ENCODE peak calls at places on chromosomes 3 and 15, in six cellular contexts. G is pancreas, Y is SJSA1, C is HCT116, F is tibial artery, W is small intestine. P is an unnamed sample. For H3K4me1, the result is how much of the 10 kb centered on the place peaks cover.

GRCh38 chr3:156230291-156230900 is 110.0 kb downstream of the KCNAB1 start:
- DNase-seq in F (no peak), W (no peak), C (no peak), Y (peak), G (no peak), P (no peak)

GRCh38 chr3:22245122-22245521 is 494.1 kb upstream of the ZNF385D start:
- DNase-seq in F (no peak), W (no peak), G (no peak), C (no peak), Y (no peak), P (no peak)

GRCh38 chr3:9036327-9037112 is 73.2 kb upstream of the RAD18 start:
- DNase-seq in W (no peak), G (no peak), Y (peak), C (no peak), F (peak), P (no peak)

GRCh38 chr3:62873672-62874397 is 1.4 kb downstream of the CADPS start:
- DNase-seq in C (no peak), Y (no peak), F (no peak), G (peak), W (peak), P (peak)

GRCh38 chr3:40178012-40178594 is 131.4 kb upstream of the EIF1B start:
- DNase-seq in G (no peak), F (no peak), C (no peak), W (no peak), Y (no peak), P (no peak)

GRCh38 chr3:63386568-63386967 is 108.5 kb downstream of the SYNPR start:
- DNase-seq in C (no peak), W (no peak), F (no peak), Y (no peak), G (no peak), P (no peak)

GRCh38 chr3:121821421-121822199 is 13.2 kb downstream of the IQCB1 start:
- DNase-seq in F (no peak), Y (no peak), W (no peak), C (no peak), G (no peak), P (no peak)

GRCh38 chr15:66648588-66648987 is 53.4 kb upstream of the SMAD6 start:
- DNase-seq in F (no peak), C (no peak), G (no peak), Y (no peak), W (no peak), P (no peak)

GRCh38 chr15:43939070-43939469 is 112.3 kb downstream of the WDR76 start:
- DNase-seq in W (peak), G (no peak), F (no peak), C (peak), Y (peak), P (no peak)

GRCh38 chr15:87682527-87682926 is 574.0 kb downstream of the NTRK3 start:
- DNase-seq in F (no peak), W (no peak), C (no peak), G (no peak), Y (no peak), P (no peak)

DNA sequence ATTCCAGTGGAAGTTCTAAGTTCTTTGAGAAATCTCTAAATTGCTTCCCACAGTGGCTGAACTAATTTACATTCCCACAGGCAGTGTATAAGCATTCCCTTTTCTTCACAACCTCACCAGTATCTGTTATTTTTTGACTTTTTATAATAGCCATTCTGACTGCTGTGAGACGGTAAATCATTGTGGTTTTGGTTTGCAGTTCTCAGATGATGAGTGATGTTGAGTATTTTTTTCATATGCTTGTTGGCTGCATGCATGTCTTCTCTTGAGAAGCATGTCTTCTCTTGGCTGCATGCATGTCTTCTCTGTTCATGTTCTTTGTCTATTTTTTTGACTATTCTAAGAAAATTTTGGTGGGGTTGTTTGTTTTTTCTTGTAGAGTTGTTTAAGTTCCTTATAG is 499.6 kb upstream of the CCDC54 start:
- DNase-seq in G (no peak), C (no peak), W (no peak), F (no peak), Y (no peak), P (no peak)
- H3K4me1 ChIP-seq in G (under half), C (under half), W (under half), F (under half), Y (under half), P (under half)

GRCh38 chr15:101452572-101452971 is 36.9 kb downstream of the PCSK6 start:
- DNase-seq in F (no peak), G (no peak), Y (no peak), W (no peak), C (no peak), P (peak)

GRCh38 chr15:101450561-101451145 is 38.9 kb downstream of the PCSK6 start:
- DNase-seq in G (no peak), C (no peak), F (no peak), W (no peak), Y (no peak), P (no peak)

GRCh38 chr15:101451192-101451799 is 38.2 kb downstream of the PCSK6 start:
- DNase-seq in W (no peak), C (no peak), Y (no peak), F (no peak), G (no peak), P (no peak)

GRCh38 chr15:101453123-101454120 is 36.1 kb downstream of the PCSK6 start:
- DNase-seq in W (no peak), G (no peak), Y (no peak), C (no peak), F (no peak), P (no peak)

GRCh38 chr15:101451886-101452285 is 37.6 kb downstream of the PCSK6 start:
- DNase-seq in C (no peak), G (no peak), F (no peak), Y (no peak), W (no peak), P (no peak)
- H3K27ac ChIP-seq in C (no peak), G (no peak), F (no peak), Y (no peak), W (no peak), P (peak)

GRCh38 chr3:31957106-31957505 is 24.0 kb downstream of the OSBPL10 start:
- DNase-seq in G (no peak), Y (no peak), F (no peak), W (no peak), C (no peak), P (no peak)

GRCh38 chr3:31958721-31959152 is 22.3 kb downstream of the OSBPL10 start:
- DNase-seq in W (no peak), F (no peak), C (no peak), G (no peak), Y (no peak), P (no peak)

GRCh38 chr3:31962801-31963205 is 18.3 kb downstream of the OSBPL10 start:
- DNase-seq in G (no peak), Y (no peak), C (no peak), F (no peak), W (no peak), P (no peak)

GRCh38 chr3:31959951-31960792 is 20.9 kb downstream of the OSBPL10 start:
- DNase-seq in W (no peak), Y (peak), G (no peak), C (no peak), F (no peak), P (no peak)

DNA sequence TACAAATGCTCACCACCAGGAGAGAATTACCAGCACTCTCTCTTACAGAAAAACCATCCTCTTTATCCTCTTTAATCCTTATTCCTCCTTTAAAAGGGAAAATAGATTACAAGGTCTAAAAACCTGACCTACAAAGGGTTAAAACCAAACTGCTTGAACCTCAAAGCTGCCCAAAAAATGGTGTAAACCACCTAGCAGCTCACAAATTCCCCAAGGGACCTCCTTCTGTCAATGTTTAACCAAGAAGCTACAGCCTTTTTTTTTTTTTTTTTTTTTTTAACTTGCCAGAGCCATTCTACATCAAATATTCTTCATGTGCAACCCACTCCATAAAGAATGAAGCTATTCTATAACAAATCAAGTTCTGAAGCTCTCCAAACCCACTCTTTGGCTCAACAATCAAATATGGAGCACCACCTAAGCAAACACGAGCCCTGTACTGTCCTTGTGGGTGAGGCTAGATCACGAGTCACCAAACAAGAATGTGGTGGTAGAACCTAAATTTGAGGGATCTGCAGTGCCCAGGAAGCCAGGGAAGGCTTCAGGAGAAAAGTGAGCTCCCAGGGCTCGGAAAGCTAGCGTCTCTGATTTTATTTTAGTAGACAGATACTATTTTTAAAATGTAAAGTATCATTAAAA is 20.1 kb downstream of the OSBPL10 start:
- DNase-seq in Y (peak), C (peak), G (no peak), F (no peak), W (no peak), P (no peak)
- H3K4me1 ChIP-seq in Y (under half), C (under half), G (under half), F (under half), W (under half), P (under half)

GRCh38 chr3:45684327-45684892 is 4.8 kb upstream of the SACM1L start:
- DNase-seq in W (no peak), C (no peak), Y (no peak), F (no peak), G (no peak), P (no peak)
- H3K27ac ChIP-seq in W (no peak), C (no peak), Y (no peak), F (no peak), G (no peak), P (no peak)

DNA sequence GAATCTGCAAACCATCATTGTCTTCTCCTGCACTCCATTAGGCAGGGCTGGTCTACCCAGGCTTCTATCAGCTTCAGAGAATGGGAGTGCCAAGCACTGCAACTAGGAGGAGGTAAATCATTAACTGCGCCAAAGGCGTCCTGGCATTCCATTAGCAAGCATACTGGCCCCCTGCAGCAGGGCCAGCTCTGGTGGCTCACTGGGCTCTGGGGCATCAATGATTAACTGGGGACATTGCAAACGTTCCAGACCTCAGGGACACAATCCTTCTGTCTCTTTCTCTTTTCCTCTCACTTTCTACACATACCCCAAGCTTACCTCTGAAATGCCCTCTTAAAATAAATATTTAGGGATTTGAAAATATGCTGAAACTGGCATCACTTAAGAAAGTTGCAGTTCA is 129.0 kb downstream of the MYLK start:
- DNase-seq in G (peak), W (peak), Y (no peak), C (no peak), F (no peak), P (no peak)
- H3K4me1 ChIP-seq in G (under half), W (under half), Y (half or more), C (under half), F (half or more), P (under half)

GRCh38 chr15:62803856-62804400 is 238.6 kb upstream of the TPM1 start:
- DNase-seq in C (no peak), F (no peak), Y (no peak), W (no peak), G (no peak), P (no peak)

GRCh38 chr15:62809106-62809967 is 233.2 kb upstream of the TPM1 start:
- DNase-seq in F (no peak), G (no peak), Y (no peak), W (no peak), C (no peak), P (no peak)

GRCh38 chr15:62807539-62808130 is 234.9 kb upstream of the TPM1 start:
- DNase-seq in W (no peak), Y (no peak), C (no peak), F (no peak), G (no peak), P (no peak)

GRCh38 chr15:62802612-62803011 is 239.9 kb upstream of the TPM1 start:
- DNase-seq in G (no peak), Y (no peak), C (no peak), W (no peak), F (no peak), P (no peak)

DNA sequence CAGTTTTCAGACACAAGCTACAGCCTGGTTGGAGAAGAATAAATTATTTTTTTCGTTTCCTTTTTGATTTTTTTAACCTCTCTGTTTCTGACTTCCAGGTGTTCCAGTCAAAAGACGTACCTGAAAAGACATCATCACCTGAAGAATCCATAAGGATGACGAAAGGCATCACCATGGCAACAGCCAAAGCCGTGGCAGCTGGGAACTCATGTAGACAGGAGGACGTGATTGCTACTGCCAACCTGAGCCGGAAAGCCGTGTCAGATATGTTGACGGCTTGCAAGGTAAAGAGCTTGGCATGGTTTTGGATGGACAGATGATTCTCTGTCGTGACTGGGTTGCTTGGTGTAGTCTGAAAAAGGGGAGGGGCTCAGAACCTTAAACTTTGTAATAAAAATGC is 237.0 kb upstream of the TPM1 start:
- DNase-seq in C (no peak), G (no peak), F (no peak), Y (no peak), W (no peak), P (no peak)
- H3K27ac ChIP-seq in C (no peak), G (no peak), F (no peak), Y (no peak), W (no peak), P (no peak)

DNA sequence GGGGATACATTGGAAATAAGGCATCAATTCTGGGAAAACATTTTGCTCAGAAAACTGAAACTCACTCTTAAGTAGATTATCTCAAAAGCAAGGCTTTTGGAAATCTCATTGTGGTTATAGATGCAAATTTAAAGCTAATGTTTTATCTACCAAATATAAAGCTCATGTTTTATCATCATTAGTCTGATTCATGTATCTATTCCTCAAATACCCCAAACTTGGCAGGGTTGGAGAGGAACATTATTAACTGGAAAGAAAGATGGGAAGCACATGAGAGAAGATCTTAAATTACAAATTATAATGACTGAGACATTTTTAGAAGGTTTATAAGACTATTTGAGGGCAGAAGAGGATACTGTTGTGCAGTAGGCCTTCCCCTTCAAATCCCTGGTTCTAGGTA is 137.3 kb upstream of the TGFBR2 start:
- DNase-seq in Y (no peak), F (no peak), W (no peak), G (no peak), C (no peak), P (no peak)
- H3K4me1 ChIP-seq in Y (under half), F (under half), W (under half), G (under half), C (under half), P (under half)

GRCh38 chr3:25818335-25818734 is 28.4 kb downstream of the OXSM start:
- DNase-seq in F (no peak), G (no peak), Y (no peak), C (no peak), W (no peak), P (no peak)

GRCh38 chr3:25821746-25822573 is 32.1 kb downstream of the OXSM start:
- DNase-seq in C (no peak), F (no peak), G (no peak), Y (no peak), W (no peak), P (no peak)

GRCh38 chr3:25817638-25818037 is 27.7 kb downstream of the OXSM start:
- DNase-seq in F (no peak), Y (no peak), W (no peak), G (no peak), C (no peak), P (no peak)

GRCh38 chr3:25820816-25821486 is 31.1 kb downstream of the OXSM start:
- DNase-seq in F (no peak), C (no peak), W (no peak), Y (no peak), G (no peak), P (no peak)

GRCh38 chr3:25820372-25820771 is 30.5 kb downstream of the OXSM start:
- DNase-seq in W (no peak), G (no peak), Y (peak), C (no peak), F (no peak), P (no peak)
- H3K27ac ChIP-seq in W (no peak), G (no peak), Y (peak), C (no peak), F (no peak), P (no peak)

DNA sequence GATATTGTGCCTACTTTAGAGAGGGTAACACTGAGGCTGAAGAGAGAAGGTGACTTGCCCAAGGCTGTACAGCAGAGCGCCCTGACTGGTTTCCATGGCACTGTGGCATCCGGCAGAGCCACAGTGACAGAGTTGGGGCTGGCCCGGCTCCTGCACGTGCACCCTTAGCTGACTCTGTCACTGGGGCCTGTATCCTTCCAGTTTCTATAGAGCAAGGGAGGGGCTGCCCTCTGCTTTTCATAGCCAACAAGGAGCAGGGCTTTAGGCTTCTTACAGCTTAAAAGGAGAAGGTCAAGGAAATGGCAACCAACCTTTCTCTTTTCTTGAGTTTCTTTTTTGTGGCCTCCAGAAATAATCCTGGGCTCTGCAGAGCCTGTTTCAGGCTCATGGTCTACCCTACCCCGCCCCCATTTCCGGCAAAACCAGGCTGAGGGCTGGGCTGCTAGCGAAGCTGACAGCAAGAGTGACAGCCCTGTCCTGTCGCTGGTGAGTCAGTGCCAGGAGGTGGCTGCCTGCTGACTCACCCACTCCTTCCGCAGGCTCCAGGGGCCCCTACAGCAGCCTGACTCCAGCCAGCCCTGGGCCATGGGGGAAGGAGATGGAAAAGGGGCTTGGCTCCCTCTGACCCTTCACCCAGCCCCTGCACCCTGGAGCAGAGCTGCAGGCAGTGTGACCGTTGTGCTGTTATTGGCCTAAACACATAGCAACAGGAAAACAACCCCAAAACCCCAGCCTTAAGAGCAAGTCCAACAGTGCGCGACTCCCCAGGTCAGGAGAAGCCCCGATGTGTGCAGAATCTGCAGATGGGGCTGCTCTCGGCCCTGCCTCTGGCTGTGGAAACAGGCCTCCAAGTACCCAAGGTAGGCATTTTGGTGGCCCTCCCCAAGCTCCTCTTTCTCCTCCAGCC is 29.8 kb downstream of the SLC6A6 start:
- DNase-seq in F (peak), C (peak), G (peak), W (peak), Y (peak), P (peak)
- H3K4me1 ChIP-seq in F (under half), C (half or more), G (under half), W (under half), Y (half or more), P (half or more)

GRCh38 chr15:47756872-47757271 is 39.6 kb downstream of the SEMA6D start:
- DNase-seq in G (no peak), Y (peak), F (no peak), W (peak), C (no peak), P (peak)
- H3K27ac ChIP-seq in G (no peak), Y (no peak), F (no peak), W (no peak), C (no peak), P (no peak)